ENCODE peak calls at places on chromosomes 16 and 17, in four cellular contexts. One of them, this sample, is unnamed.

GRCh38 chr17:36617773-36618172 is 16.4 kb downstream of the MRM1 start:
- DNase-seq in left ventricle myocardium inferior: no peak
- DNase-seq in right atrium auricular region: no peak
- DNase-seq in tibial artery: no peak
- DNase-seq in this sample: no peak

GRCh38 chr16:12728471-12728870 is 75.2 kb downstream of the CPPED1 start:
- DNase-seq in left ventricle myocardium inferior: no peak
- DNase-seq in right atrium auricular region: no peak
- DNase-seq in tibial artery: no peak
- DNase-seq in this sample: no peak

GRCh38 chr16:22977294-22977697 is 163.3 kb downstream of the HS3ST2 start:
- DNase-seq in left ventricle myocardium inferior: no peak
- DNase-seq in right atrium auricular region: no peak
- DNase-seq in tibial artery: no peak
- DNase-seq in this sample: no peak

GRCh38 chr17:58362368-58363014 is 10.5 kb upstream of the SUPT4H1 start:
- DNase-seq in left ventricle myocardium inferior: no peak
- DNase-seq in right atrium auricular region: no peak
- DNase-seq in tibial artery: no peak
- DNase-seq in this sample: no peak

GRCh38 chr17:10309003-10309974 is 63.5 kb downstream of the MYH13 start:
- DNase-seq in left ventricle myocardium inferior: no peak
- DNase-seq in right atrium auricular region: no peak
- DNase-seq in tibial artery: no peak
- DNase-seq in this sample: no peak

GRCh38 chr16:83272201-83272600 is 535.6 kb upstream of the HSBP1 start:
- DNase-seq in left ventricle myocardium inferior: no peak
- DNase-seq in right atrium auricular region: no peak
- DNase-seq in tibial artery: no peak
- DNase-seq in this sample: no peak

GRCh38 chr17:36645358-36645757 is 44.0 kb downstream of the MRM1 start:
- DNase-seq in left ventricle myocardium inferior: no peak
- DNase-seq in right atrium auricular region: no peak
- DNase-seq in tibial artery: no peak
- DNase-seq in this sample: no peak

GRCh38 chr16:73058221-73058615 is 10.3 kb upstream of the ZFHX3 start:
- DNase-seq in left ventricle myocardium inferior: peak; percentile 61
- DNase-seq in right atrium auricular region: no peak
- DNase-seq in tibial artery: peak; percentile 21
- DNase-seq in this sample: peak; percentile 70

GRCh38 chr17:49730078-49730786 is 22.5 kb upstream of the SLC35B1 start:
- DNase-seq in left ventricle myocardium inferior: peak; percentile 87
- DNase-seq in right atrium auricular region: peak; percentile 85
- DNase-seq in tibial artery: peak; percentile 80
- DNase-seq in this sample: peak; percentile 16

GRCh38 chr16:67155305-67156145 is 4.2 kb downstream of the TRADD start:
- DNase-seq in left ventricle myocardium inferior: peak; percentile 72
- DNase-seq in right atrium auricular region: no peak
- DNase-seq in tibial artery: peak; percentile 55
- DNase-seq in this sample: peak; percentile 84

GRCh38 chr17:846901-847777 is 65.0 kb downstream of the MRM3 start:
- DNase-seq in left ventricle myocardium inferior: no peak
- DNase-seq in right atrium auricular region: no peak
- DNase-seq in tibial artery: no peak
- DNase-seq in this sample: no peak

GRCh38 chr17:20852541-20853370 is 190.1 kb downstream of the USP22 start:
- DNase-seq in left ventricle myocardium inferior: peak; percentile 31
- DNase-seq in right atrium auricular region: peak; percentile 64
- DNase-seq in tibial artery: peak; percentile 40
- DNase-seq in this sample: no peak
- H3K4me3 ChIP-seq in left ventricle myocardium inferior: peak overlapping the region; percentile 52
- H3K4me3 ChIP-seq in right atrium auricular region: peak overlapping the region; percentile 26
- H3K4me3 ChIP-seq in tibial artery: peak overlapping the region; percentile 39
- H3K4me3 ChIP-seq in this sample: peak overlapping the region; percentile 47

GRCh38 chr16:88084881-88085280 is 133.6 kb downstream of the BANP start:
- DNase-seq in left ventricle myocardium inferior: no peak
- DNase-seq in right atrium auricular region: no peak
- DNase-seq in tibial artery: peak; percentile 56
- DNase-seq in this sample: no peak

GRCh38 chr16:88087517-88087877 is 136.3 kb downstream of the BANP start:
- DNase-seq in left ventricle myocardium inferior: no peak
- DNase-seq in right atrium auricular region: no peak
- DNase-seq in tibial artery: no peak
- DNase-seq in this sample: no peak

GRCh38 chr16:88088161-88088581 is 136.9 kb downstream of the BANP start:
- DNase-seq in left ventricle myocardium inferior: peak; percentile 48
- DNase-seq in right atrium auricular region: peak; percentile 82
- DNase-seq in tibial artery: peak; percentile 64
- DNase-seq in this sample: no peak

GRCh38 chr16:88086571-88087516 is 135.6 kb downstream of the BANP start:
- DNase-seq in left ventricle myocardium inferior: no peak
- DNase-seq in right atrium auricular region: no peak
- DNase-seq in tibial artery: no peak
- DNase-seq in this sample: no peak

DNA sequence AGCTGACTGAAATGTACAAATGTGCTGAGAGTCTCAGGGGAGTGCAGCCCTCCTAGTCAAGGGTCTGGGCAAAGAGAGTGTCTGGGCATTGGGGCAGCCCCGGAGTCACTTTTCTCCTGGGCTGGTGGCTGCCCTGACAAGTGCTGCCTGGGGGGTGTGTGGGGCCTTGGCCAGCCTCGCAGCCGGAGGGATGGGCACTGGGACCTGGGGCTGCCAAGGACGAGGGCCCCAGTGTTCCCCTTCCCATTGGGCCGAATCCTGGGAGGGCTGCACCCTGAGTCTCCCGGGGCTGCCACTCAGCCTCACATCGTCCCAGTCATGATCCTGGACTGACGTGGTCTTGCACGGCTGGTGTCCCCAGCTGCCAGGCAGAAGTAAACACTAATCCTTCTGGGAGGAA is 132.3 kb downstream of the BANP start:
- DNase-seq in left ventricle myocardium inferior: no peak
- DNase-seq in right atrium auricular region: no peak
- DNase-seq in tibial artery: no peak
- DNase-seq in this sample: no peak
- H3K27ac ChIP-seq in left ventricle myocardium inferior: no peak overlapping the region
- H3K27ac ChIP-seq in right atrium auricular region: no peak overlapping the region
- H3K27ac ChIP-seq in tibial artery: no peak overlapping the region
- H3K27ac ChIP-seq in this sample: no peak overlapping the region

GRCh38 chr16:57355898-57356414 is 2.6 kb upstream of the CCL22 start:
- DNase-seq in left ventricle myocardium inferior: no peak
- DNase-seq in right atrium auricular region: peak; percentile 9
- DNase-seq in tibial artery: no peak
- DNase-seq in this sample: no peak

GRCh38 chr16:57357330-57358151 is 1.0 kb upstream of the CCL22 start:
- DNase-seq in left ventricle myocardium inferior: no peak
- DNase-seq in right atrium auricular region: no peak
- DNase-seq in tibial artery: no peak
- DNase-seq in this sample: no peak

GRCh38 chr16:57356547-57356946 is 2.0 kb upstream of the CCL22 start:
- DNase-seq in left ventricle myocardium inferior: no peak
- DNase-seq in right atrium auricular region: no peak
- DNase-seq in tibial artery: no peak
- DNase-seq in this sample: no peak

GRCh38 chr16:57360321-57360935 is 1.8 kb downstream of the CCL22 start:
- DNase-seq in left ventricle myocardium inferior: no peak
- DNase-seq in right atrium auricular region: no peak
- DNase-seq in tibial artery: no peak
- DNase-seq in this sample: no peak

DNA sequence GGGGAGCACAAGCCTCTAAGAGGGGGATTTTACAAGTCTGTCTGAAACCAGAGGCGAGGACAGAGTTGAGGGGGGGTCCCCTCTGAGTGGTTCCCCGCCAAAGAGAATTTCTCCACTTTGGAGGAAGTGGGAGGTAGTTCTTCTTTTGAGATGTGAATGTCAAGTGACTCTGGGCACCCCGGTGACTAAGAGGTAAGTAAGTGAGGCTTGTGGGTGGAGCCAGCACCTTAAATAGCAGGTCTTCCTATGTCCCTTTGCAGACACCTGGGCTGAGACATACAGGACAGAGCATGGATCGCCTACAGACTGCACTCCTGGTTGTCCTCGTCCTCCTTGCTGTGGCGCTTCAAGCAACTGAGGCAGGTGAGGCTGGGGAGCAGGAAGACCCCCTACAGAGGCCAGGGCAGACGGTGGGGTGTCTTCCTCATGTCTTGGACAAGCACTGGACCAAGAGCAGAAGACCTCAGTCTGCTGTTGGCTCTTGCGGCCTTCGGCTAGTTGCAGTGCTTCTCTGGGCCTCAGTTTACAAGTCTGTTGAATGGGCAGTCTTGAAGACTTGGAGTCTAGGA is at the start of gene CCL22:
- DNase-seq in left ventricle myocardium inferior: no peak
- DNase-seq in right atrium auricular region: no peak
- DNase-seq in tibial artery: no peak
- DNase-seq in this sample: no peak
- H3K4me1 ChIP-seq in left ventricle myocardium inferior: no peaks in the 10 kb centered on the region
- H3K4me1 ChIP-seq in right atrium auricular region: no peaks in the 10 kb centered on the region
- H3K4me1 ChIP-seq in tibial artery: no peaks in the 10 kb centered on the region
- H3K4me1 ChIP-seq in this sample: no peaks in the 10 kb centered on the region

DNA sequence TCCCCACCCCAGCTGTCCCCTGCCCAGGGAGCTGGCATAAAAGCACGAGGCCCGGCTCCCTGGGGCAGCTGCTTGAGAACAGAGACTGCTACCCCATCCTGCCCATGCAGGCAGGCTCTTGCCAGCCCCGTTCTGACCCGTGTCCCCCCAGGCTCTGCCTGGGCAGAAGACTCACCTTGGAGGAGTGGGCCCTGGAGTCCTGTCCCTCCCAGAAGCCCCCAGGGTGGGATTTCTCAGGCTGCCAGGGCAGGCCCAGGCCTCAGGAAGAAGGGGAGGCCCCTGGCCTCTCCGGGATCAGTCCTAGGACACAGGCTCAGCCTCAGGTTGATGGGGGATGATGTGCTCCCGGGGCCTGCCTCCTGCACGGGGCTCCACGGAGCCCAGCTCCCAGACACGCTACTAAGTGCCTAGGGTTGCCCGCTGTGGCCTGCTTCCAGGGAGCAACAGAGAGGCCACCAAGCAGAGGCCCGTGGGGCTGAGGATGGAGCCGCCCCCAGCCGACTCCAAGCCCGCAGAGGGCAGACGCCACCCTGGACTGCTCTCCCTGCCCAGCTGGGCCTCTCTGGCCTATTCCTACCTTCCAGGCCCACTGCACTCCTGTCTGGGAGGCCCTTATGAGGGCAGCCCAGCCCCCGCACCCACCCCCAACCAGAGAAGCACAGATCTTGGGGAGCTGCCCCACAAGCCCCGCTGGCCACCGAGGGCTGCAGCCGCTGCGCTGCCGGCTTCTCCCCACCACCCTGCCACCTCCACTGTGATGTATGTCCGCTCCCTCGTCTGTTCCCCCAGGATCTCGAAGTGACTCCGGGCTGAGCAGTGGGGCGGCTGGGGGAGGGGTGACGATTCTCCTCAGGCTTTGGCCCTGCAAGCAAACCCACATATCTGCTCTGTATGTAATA is 1.7 kb downstream of the NME3 start:
- DNase-seq in left ventricle myocardium inferior: no peak
- DNase-seq in right atrium auricular region: no peak
- DNase-seq in tibial artery: no peak
- DNase-seq in this sample: no peak
- H3K4me3 ChIP-seq in left ventricle myocardium inferior: peak overlapping the region; percentile 92
- H3K4me3 ChIP-seq in right atrium auricular region: no peak overlapping the region
- H3K4me3 ChIP-seq in tibial artery: peak overlapping the region; percentile 99
- H3K4me3 ChIP-seq in this sample: peak overlapping the region; percentile 99

DNA sequence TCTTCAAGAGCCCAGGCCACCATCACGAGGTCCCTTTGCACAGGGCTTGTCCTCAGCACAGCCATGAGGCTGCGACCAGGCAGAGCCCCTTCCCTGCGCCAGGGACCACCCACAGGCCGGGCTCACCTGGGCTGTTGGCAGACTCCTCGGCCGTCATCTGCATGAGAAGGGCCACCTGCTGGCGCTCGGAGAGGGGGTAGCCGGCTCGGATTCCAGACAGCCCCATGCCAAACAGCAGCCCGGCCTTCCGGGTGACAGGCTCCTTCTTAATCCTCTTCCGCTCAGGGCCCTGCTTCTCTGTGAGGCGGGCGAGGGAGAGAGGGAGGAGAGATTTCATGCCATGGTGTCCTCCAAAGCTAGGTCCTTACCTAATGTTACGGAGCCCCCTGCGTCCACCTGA is 73.4 kb downstream of the ZNF778 start:
- DNase-seq in left ventricle myocardium inferior: no peak
- DNase-seq in right atrium auricular region: no peak
- DNase-seq in tibial artery: no peak
- DNase-seq in this sample: no peak
- H3K27ac ChIP-seq in left ventricle myocardium inferior: no peak overlapping the region
- H3K27ac ChIP-seq in right atrium auricular region: no peak overlapping the region
- H3K27ac ChIP-seq in tibial artery: no peak overlapping the region
- H3K27ac ChIP-seq in this sample: no peak overlapping the region

GRCh38 chr17:45290269-45290765 is 26.5 kb downstream of the MAP3K14 start:
- DNase-seq in left ventricle myocardium inferior: no peak
- DNase-seq in right atrium auricular region: no peak
- DNase-seq in tibial artery: no peak
- DNase-seq in this sample: no peak

GRCh38 chr17:45287526-45288264 is 25.8 kb upstream of the SPATA32 start:
- DNase-seq in left ventricle myocardium inferior: no peak
- DNase-seq in right atrium auricular region: no peak
- DNase-seq in tibial artery: no peak
- DNase-seq in this sample: no peak

GRCh38 chr17:45289316-45290268 is 27.2 kb downstream of the MAP3K14 start:
- DNase-seq in left ventricle myocardium inferior: no peak
- DNase-seq in right atrium auricular region: no peak
- DNase-seq in tibial artery: no peak
- DNase-seq in this sample: no peak

GRCh38 chr17:45291170-45291805 is 25.5 kb downstream of the MAP3K14 start:
- DNase-seq in left ventricle myocardium inferior: peak; percentile 21
- DNase-seq in right atrium auricular region: no peak
- DNase-seq in tibial artery: peak; percentile 67
- DNase-seq in this sample: no peak

GRCh38 chr17:45288825-45289224 is 26.9 kb upstream of the SPATA32 start:
- DNase-seq in left ventricle myocardium inferior: peak; percentile 56
- DNase-seq in right atrium auricular region: no peak
- DNase-seq in tibial artery: no peak
- DNase-seq in this sample: no peak
- H3K4me1 ChIP-seq in left ventricle myocardium inferior: peaks cover 86% of the 10 kb centered on the region
- H3K4me1 ChIP-seq in right atrium auricular region: no peaks in the 10 kb centered on the region
- H3K4me1 ChIP-seq in tibial artery: no peaks in the 10 kb centered on the region
- H3K4me1 ChIP-seq in this sample: peaks cover 30% of the 10 kb centered on the region